ENCODE peak calls at places on chromosome 13, in ten cellular contexts. B is coronary artery, N is HL-60, G is BJ, Q is cardiac fibroblast, M is endodermal cell, J is body of pancreas, C is HFF-Myc, K is ovary, F is GM12864. U is an unnamed sample.

GRCh38 chr13:44352671-44353070 is 21.0 kb upstream of the SERP2 start:
- DNase-seq in B (no peak), N (no peak), G (no peak), Q (no peak), M (no peak), J (no peak), C (no peak), K (no peak), F (no peak), U (no peak)

GRCh38 chr13:37868691-37869505 is 674 bp downstream of the TRPC4 start:
- DNase-seq in B (no peak), N (no peak), G (no peak), Q (peak; percentile 59), M (peak; percentile 76), J (no peak), C (no peak), K (no peak), F (no peak), U (peak; percentile 19)

GRCh38 chr13:114101831-114102520 is 30.4 kb downstream of the RASA3 start:
- DNase-seq in B (no peak), N (no peak), G (no peak), Q (no peak), M (peak; percentile 45), J (no peak), C (no peak), K (peak; percentile 12), F (no peak), U (peak; percentile 32)

GRCh38 chr13:21218351-21219043 is 42.0 kb downstream of the MRPL57 start:
- DNase-seq in B (no peak), N (peak; percentile 30), G (no peak), Q (no peak), M (no peak), J (no peak), C (peak; percentile 26), K (no peak), F (peak; percentile 66), U (no peak)

GRCh38 chr13:77518266-77518665 is 17.2 kb upstream of the SCEL start:
- DNase-seq in B (no peak), N (no peak), G (no peak), Q (no peak), M (no peak), J (no peak), C (no peak), K (no peak), F (no peak), U (no peak)

GRCh38 chr13:91745962-91746361 is 347.5 kb downstream of the GPC5 start:
- DNase-seq in B (no peak), N (no peak), G (no peak), Q (no peak), M (no peak), J (no peak), C (no peak), K (no peak), F (no peak), U (no peak)

GRCh38 chr13:52399708-52400107 is 6.3 kb downstream of the THSD1 start:
- DNase-seq in B (no peak), N (no peak), G (no peak), Q (peak; percentile 47), M (no peak), J (no peak), C (no peak), K (no peak), F (no peak), U (no peak)

GRCh38 chr13:24746618-24747247 is 17.2 kb upstream of the RNF17 start:
- DNase-seq in B (no peak), N (no peak), G (no peak), Q (no peak), M (peak; percentile 89), J (no peak), C (no peak), K (no peak), F (no peak), U (no peak)

GRCh38 chr13:30551194-30551593 is 66.5 kb upstream of the USPL1 start:
- DNase-seq in B (no peak), N (no peak), G (no peak), Q (peak; percentile 44), M (no peak), J (peak; percentile 26), C (peak; percentile 16), K (no peak), F (no peak), U (no peak)

GRCh38 chr13:60312851-60313505 is 84.0 kb upstream of the TDRD3 start:
- DNase-seq in B (no peak), N (no peak), G (no peak), Q (no peak), M (no peak), J (no peak), C (no peak), K (no peak), F (no peak), U (no peak)

DNA sequence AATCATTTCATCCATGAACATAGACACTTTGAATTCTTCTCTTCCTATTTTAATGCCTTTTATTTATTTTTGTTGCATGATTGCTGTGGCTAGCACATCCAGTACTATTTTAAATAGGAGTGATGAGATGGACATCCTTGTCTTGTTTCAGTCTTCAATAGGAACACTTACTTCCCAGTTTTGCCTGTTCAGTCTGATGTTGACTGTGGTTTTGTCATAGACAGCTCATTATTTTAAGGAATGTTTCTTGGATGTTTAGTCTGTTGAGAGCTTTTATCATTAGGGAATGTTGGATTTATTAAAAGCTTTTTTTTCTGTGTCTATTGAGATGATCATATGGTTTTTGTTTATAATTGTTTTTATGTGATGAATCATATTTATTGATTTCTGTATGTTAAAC is 586.6 kb downstream of the SLITRK1 start:
- DNase-seq in B (no peak), N (no peak), G (no peak), Q (no peak), M (no peak), J (no peak), C (no peak), K (no peak), F (no peak), U (no peak)
- TF ChIP-seq CTCF in B (no peak), N (no peak), G (no peak), Q (no peak), M (no peak), J (no peak), C (no peak), K (no peak), F (no peak), U (no peak)

DNA sequence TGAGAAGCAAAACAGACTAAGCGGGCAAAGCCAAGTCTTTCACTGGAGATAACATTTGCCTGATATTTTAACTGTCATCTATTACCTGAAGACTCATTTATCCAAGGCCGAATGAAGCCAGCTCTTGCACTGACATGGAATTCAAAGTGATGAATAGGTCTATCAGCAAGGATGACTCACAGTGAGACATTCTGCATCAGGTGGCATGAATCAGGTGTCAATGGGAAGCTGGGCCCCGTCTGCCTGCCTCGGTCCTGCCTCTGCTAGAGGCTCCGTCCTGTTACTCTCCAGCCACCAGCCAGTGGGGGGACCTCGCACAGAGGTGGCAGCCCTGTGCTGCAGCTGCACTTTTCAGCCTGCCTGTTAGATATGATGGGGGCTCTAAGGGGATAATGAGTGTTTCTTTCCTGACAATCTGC is 23.5 kb downstream of the STARD13 start:
- DNase-seq in B (no peak), N (no peak), G (no peak), Q (no peak), M (peak; percentile 89), J (no peak), C (no peak), K (no peak), F (no peak), U (no peak)
- TF ChIP-seq CTCF in B (no peak), N (no peak), G (no peak), Q (no peak), M (no peak), J (no peak), C (no peak), K (no peak), F (no peak), U (peak; percentile 7)

DNA sequence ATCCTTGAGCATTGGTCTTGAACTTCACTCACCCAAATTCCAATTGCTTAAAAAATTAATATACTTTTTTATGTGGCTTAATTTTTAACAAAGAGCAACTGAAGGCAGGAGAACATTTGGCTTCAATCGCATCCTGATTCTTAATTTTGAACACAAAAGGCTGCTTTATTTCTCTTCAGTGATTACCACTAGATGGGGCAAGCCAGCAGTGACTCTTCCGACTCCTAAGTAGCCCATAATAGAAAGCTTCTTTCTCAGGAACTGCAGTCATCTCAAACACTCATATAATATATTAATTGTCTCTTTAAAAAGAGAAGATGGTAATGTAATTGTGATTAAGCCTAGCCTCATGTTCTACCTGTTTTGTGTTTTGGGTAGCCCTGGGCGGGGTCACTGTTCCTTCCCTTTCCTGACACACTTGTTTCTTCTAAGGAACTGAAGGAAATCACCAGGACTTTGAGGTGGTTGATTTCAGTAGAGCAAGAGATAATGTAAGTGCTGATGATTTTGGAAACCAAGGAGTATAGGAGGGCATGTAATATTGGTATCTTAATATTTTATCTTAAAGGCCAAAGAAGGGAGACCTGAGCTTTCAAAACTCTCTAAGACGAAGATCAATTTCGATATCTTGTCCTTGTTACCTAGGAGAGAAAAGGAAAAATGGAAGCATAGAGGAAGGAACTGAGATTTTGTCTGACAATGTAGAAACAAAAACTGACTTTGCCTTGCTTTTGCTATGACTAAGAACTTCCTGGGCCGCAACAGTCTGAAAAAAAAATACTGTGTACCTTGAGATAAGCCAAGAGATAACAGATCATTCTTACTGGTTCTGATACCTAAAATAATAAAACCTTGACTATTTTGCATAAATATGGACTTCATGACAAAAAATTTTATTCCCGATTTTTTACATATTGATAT is 73.1 kb downstream of the TNFSF13B start:
- DNase-seq in B (no peak), N (no peak), G (no peak), Q (peak; percentile 54), M (no peak), J (no peak), C (no peak), K (no peak), F (no peak), U (no peak)
- TF ChIP-seq CTCF in B (no peak), N (peak; percentile 46), G (peak; percentile 56), Q (peak; percentile 68), M (peak; percentile 87), J (peak; percentile 17), C (peak; percentile 58), K (no peak), F (peak; percentile 57), U (peak; percentile 66)

GRCh38 chr13:26813626-26814348 is 53.2 kb upstream of the GPR12 start:
- DNase-seq in B (peak; percentile 36), N (no peak), G (no peak), Q (no peak), M (no peak), J (no peak), C (no peak), K (no peak), F (no peak), U (no peak)
- TF ChIP-seq CTCF in B (no peak), N (no peak), G (no peak), Q (no peak), M (no peak), J (no peak), C (no peak), K (no peak), F (no peak), U (no peak)